ENCODE peak calls at places on chromosomes 1 and 21, in five cellular contexts. U, A, R, C and P are unnamed samples.

GRCh38 chr1:224498574-224499170 is 64.1 kb upstream of the WDR26 start:
- DNase-seq in U (peak), A (peak), R (peak), C (peak), P (peak)

GRCh38 chr1:216563096-216563495 is 139.8 kb upstream of the USH2A start:
- DNase-seq in U (no peak), A (no peak), R (no peak), C (no peak), P (no peak)

GRCh38 chr1:21901473-21901847 is 35.6 kb downstream of the HSPG2 start:
- DNase-seq in U (peak), A (no peak), R (peak), C (peak), P (no peak)

GRCh38 chr1:209074575-209075250 is 508.8 kb upstream of the CAMK1G start:
- DNase-seq in U (no peak), A (no peak), R (no peak), C (no peak), P (no peak)

GRCh38 chr1:192284927-192285326 is 31.9 kb upstream of the RGS21 start:
- DNase-seq in U (no peak), A (no peak), R (no peak), C (no peak), P (no peak)

GRCh38 chr1:172906778-172907592 is 143.8 kb downstream of the TNFSF18 start:
- DNase-seq in U (peak), A (peak), R (peak), C (no peak), P (no peak)

GRCh38 chr1:60984066-60984799 is 98.1 kb upstream of the NFIA start:
- DNase-seq in U (peak), A (peak), R (peak), C (no peak), P (no peak)

GRCh38 chr1:235397733-235398132 is 30.5 kb downstream of the TBCE start:
- DNase-seq in U (peak), A (peak), R (no peak), C (no peak), P (peak)

GRCh38 chr1:166069390-166069789 is 97.4 kb downstream of the FAM78B start:
- DNase-seq in U (peak), A (no peak), R (no peak), C (peak), P (no peak)

GRCh38 chr21:34635307-34635706 is 20.4 kb upstream of the RCAN1 start:
- DNase-seq in U (no peak), A (no peak), R (no peak), C (peak), P (no peak)

GRCh38 chr1:194043984-194044755 is 857.8 kb upstream of the B3GALT2 start:
- DNase-seq in U (peak), A (peak), R (no peak), C (no peak), P (no peak)

GRCh38 chr1:54800899-54801759 is at the start of gene TTC22:
- DNase-seq in U (no peak), A (no peak), R (no peak), C (peak), P (no peak)

GRCh38 chr1:67257173-67257535 is 50.5 kb upstream of the IL12RB2 start:
- DNase-seq in U (no peak), A (no peak), R (no peak), C (peak), P (no peak)

GRCh38 chr1:231419738-231420298 is 2.3 kb downstream of the EGLN1 start:
- DNase-seq in U (peak), A (no peak), R (peak), C (peak), P (no peak)

DNA sequence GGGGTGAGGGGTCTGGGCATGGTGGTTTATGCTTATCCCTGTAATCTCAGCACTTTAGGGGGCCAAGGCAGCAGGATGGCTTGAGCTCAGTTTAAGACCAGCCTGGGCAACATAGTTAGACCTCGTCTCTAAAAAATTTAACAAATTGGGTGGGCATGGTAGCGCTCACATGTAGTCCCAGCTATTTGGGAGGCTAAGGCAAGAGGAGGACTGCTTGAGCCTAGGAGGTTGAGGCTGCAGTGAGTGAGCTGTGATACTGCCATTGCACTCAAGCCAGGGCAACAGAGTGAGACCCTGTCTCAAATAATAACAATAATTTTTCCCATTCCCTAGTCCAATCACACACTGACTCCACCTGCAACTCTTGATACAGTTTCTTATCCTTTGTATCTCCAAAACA is 6.3 kb downstream of the WASF2 start:
- DNase-seq in U (no peak), A (no peak), R (no peak), C (no peak), P (no peak)
- H3K27ac ChIP-seq in U (no peak), A (no peak), R (no peak), C (no peak), P (no peak)

GRCh38 chr1:157558119-157558518 is 5.8 kb upstream of the FCRL5 start:
- DNase-seq in U (no peak), A (no peak), R (no peak), C (no peak), P (no peak)

GRCh38 chr1:157566484-157567300 is 14.4 kb upstream of the FCRL5 start:
- DNase-seq in U (no peak), A (no peak), R (no peak), C (no peak), P (no peak)

DNA sequence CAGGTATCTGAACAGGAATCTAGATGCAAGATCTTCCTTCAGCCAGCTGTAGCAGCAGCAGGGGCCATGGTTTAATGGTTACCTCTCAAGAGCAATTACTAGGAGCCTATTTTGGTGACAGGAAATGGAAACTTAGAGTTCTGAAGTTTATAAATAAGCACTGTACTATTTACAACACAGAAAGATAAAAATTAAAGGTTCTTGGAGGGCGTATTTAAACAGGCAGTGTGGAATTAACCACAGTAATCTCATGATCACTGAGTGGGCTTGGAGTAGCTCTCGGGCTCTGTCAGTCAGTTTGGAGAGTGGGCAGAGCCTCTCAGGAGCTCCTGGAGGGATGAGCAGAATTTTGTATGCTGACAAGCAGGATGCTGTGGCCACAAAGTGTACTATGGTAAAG is 10.2 kb upstream of the FCRL5 start:
- DNase-seq in U (no peak), A (no peak), R (no peak), C (no peak), P (no peak)
- H3K4me3 ChIP-seq in U (no peak), A (no peak), R (no peak), C (no peak), P (no peak)

GRCh38 chr1:164560076-164560475 is 1.1 kb downstream of the PBX1 start:
- DNase-seq in U (peak), A (peak), R (peak), C (no peak), P (no peak)

GRCh38 chr1:164560504-164560903 is 1.5 kb downstream of the PBX1 start:
- DNase-seq in U (peak), A (no peak), R (no peak), C (no peak), P (no peak)

GRCh38 chr1:164562947-164563346 is 4.0 kb downstream of the PBX1 start:
- DNase-seq in U (peak), A (no peak), R (peak), C (no peak), P (no peak)

GRCh38 chr1:164561007-164561406 is 2.0 kb downstream of the PBX1 start:
- DNase-seq in U (peak), A (no peak), R (peak), C (no peak), P (no peak)

GRCh38 chr1:164561461-164561860 is 2.5 kb downstream of the PBX1 start:
- DNase-seq in U (peak), A (no peak), R (peak), C (no peak), P (no peak)
- H3K27ac ChIP-seq in U (peak), A (peak), R (peak), C (peak), P (peak)

GRCh38 chr1:158563852-158564251 is 6.5 kb downstream of the OR6P1 start:
- DNase-seq in U (no peak), A (no peak), R (no peak), C (no peak), P (no peak)

GRCh38 chr1:158570480-158570879 is at the start of gene OR6P1:
- DNase-seq in U (no peak), A (no peak), R (no peak), C (no peak), P (no peak)

DNA sequence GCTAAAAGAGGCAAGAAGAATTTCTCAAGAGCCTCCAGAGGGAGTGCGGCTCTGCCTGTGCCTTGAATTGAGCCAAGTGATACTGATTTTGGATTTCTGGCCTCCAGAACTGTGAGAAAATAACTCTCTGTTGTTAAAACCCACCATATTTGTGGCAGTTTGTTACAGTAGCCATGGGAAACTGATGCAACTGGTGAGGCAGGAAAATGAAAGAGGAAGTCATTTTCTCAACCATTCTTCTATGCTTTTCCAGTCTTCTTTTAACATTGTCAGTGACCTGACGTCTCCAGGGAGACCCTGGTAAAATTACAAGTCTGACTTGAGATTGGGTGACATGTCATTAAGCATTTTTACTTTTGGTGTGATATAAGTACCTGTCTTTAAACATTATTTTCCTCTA is 5.8 kb downstream of the OR6P1 start:
- DNase-seq in U (no peak), A (no peak), R (no peak), C (no peak), P (no peak)
- H3K4me3 ChIP-seq in U (no peak), A (no peak), R (no peak), C (no peak), P (no peak)

GRCh38 chr21:41701749-41702148 is 65.1 kb downstream of the RIPK4 start:
- DNase-seq in U (no peak), A (no peak), R (no peak), C (no peak), P (no peak)

GRCh38 chr21:41705546-41706262 is 61.1 kb downstream of the RIPK4 start:
- DNase-seq in U (no peak), A (no peak), R (no peak), C (no peak), P (no peak)

GRCh38 chr21:41706263-41706639 is 60.6 kb downstream of the RIPK4 start:
- DNase-seq in U (no peak), A (no peak), R (no peak), C (no peak), P (no peak)

GRCh38 chr21:41706678-41707077 is 60.2 kb downstream of the RIPK4 start:
- DNase-seq in U (peak), A (no peak), R (peak), C (no peak), P (peak)

GRCh38 chr21:41703857-41704501 is 62.9 kb downstream of the RIPK4 start:
- DNase-seq in U (no peak), A (no peak), R (no peak), C (no peak), P (no peak)
- H3K27ac ChIP-seq in U (no peak), A (no peak), R (no peak), C (no peak), P (no peak)

GRCh38 chr1:16218014-16218673 is 5.7 kb upstream of the ARHGEF19 start:
- DNase-seq in U (no peak), A (no peak), R (no peak), C (no peak), P (no peak)
- H3K4me3 ChIP-seq in U (no peak), A (no peak), R (no peak), C (peak), P (no peak)

GRCh38 chr1:175155473-175155856 is 37.1 kb downstream of the KIAA0040 start:
- DNase-seq in U (no peak), A (no peak), R (peak), C (no peak), P (no peak)

GRCh38 chr1:175152006-175152652 is 40.4 kb downstream of the KIAA0040 start:
- DNase-seq in U (peak), A (peak), R (peak), C (peak), P (peak)

GRCh38 chr1:175155936-175156335 is 36.6 kb downstream of the KIAA0040 start:
- DNase-seq in U (no peak), A (no peak), R (no peak), C (no peak), P (no peak)

GRCh38 chr1:175157200-175157599 is 35.4 kb downstream of the KIAA0040 start:
- DNase-seq in U (no peak), A (no peak), R (no peak), C (no peak), P (no peak)

DNA sequence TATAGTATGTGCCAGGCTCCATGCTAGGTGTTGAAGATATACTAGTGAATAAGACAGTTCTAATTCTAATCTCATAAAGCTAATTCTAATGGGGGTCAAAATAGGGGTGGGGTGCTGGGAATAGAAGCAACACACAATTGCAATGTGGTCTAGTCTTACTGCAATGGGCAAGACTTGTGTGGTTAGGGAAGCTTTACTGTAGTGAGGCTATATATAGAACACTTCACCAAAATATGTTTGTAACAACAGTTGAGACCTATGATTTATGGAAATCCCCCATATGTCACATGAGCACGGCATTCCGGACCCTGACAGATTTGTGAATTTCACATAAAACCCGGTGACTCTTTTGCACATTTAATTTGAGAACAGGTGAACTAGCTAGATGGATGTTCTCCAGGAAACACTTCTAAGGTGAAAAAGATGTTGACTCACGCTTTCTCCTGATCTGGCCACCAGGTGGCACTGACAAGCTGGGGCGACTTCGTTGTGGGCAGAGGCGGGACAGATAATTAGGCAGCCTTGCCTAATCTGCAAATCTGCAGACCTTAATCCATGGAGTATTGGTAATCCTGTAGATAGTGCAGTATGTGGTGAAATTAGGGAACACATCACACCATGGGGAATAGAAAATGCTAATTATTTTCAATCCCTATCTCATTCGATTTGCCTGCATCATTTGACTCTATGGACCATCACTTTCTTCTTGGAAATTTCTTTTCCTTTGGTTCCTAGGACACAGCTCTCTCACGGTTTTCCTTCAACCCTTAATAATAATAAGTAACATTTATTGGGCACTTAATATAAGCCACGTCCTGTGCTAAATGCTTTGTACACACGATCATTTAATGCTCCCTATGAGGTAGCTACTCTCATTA is 37.7 kb downstream of the KIAA0040 start:
- DNase-seq in U (peak), A (no peak), R (peak), C (peak), P (peak)
- H3K27ac ChIP-seq in U (no peak), A (no peak), R (no peak), C (no peak), P (no peak)

DNA sequence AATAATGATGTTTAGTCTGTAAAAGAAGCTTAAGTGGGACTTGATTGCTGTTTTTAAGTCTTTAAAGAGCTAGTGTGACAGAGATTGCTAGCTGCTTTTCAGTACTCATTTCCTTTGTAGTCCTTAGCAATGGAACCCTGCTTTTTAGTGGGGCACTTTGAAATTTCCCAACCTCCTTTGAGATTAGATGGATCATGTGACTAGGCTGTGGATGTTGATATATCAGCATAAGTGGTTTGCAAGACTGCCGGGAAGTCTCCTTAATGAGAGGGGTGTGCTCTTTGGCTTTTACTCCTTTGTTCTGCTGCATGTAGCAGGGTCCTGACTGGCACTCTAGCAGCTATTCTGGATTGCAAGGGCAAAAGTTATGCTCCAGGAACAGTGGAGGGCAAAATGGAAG is 11.2 kb upstream of the RCOR3 start:
- DNase-seq in U (peak), A (no peak), R (no peak), C (peak), P (peak)
- H3K4me3 ChIP-seq in U (no peak), A (no peak), R (no peak), C (no peak), P (no peak)

DNA sequence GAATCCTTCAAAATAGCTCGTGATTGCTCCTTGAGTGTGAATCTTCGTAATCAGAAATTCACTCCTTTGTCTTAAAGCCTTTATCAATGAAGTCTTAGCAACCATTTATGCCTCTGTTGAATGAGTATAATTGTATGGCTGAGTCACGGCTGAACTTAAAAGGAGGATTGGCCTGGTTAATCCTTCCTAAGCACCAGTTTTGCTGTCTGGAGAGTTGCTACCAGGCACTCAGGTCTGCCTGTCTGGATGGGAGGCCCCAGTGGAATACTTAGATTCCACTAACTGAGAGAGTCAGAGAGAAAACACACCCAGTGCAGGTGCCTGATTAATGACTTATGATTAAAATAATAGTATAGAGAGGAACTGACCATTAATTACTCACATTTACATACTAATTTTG is 7.6 kb upstream of the HHAT start:
- DNase-seq in U (no peak), A (no peak), R (no peak), C (peak), P (no peak)
- H3K27ac ChIP-seq in U (no peak), A (no peak), R (no peak), C (no peak), P (no peak)